ENCODE peak calls at places on chromosomes 4 and X, in nine cellular contexts. One of them, this sample, is unnamed.

GRCh38 chr4:185933078-185933581 is 121.1 kb upstream of the SORBS2 start:
- DNase-seq in PC-3: peak; percentile 28
- DNase-seq in CD8-positive, alpha-beta T cell: no peak
- DNase-seq in prostate gland: no peak
- DNase-seq in neural progenitor cell: no peak
- DNase-seq in psoas muscle: no peak
- DNase-seq in upper lobe of left lung: no peak
- DNase-seq in NT2/D1: no peak
- DNase-seq in upper lobe of right lung: no peak
- DNase-seq in this sample: no peak

GRCh38 chr4:105145059-105145912 is 1.4 kb upstream of the TET2 start:
- DNase-seq in PC-3: no peak
- DNase-seq in CD8-positive, alpha-beta T cell: no peak
- DNase-seq in prostate gland: no peak
- DNase-seq in neural progenitor cell: no peak
- DNase-seq in psoas muscle: no peak
- DNase-seq in upper lobe of left lung: no peak
- DNase-seq in NT2/D1: no peak
- DNase-seq in upper lobe of right lung: no peak
- DNase-seq in this sample: no peak

GRCh38 chrX:151871244-151871643 is 41.4 kb upstream of the MAGEA4 start:
- DNase-seq in PC-3: peak; percentile 55
- DNase-seq in CD8-positive, alpha-beta T cell: no peak
- DNase-seq in prostate gland: no peak
- DNase-seq in neural progenitor cell: no peak
- DNase-seq in psoas muscle: no peak
- DNase-seq in upper lobe of left lung: no peak
- DNase-seq in NT2/D1: no peak
- DNase-seq in upper lobe of right lung: no peak
- DNase-seq in this sample: no peak

GRCh38 chrX:75181721-75182120 is 25.6 kb upstream of the ABCB7 start:
- DNase-seq in PC-3: no peak
- DNase-seq in CD8-positive, alpha-beta T cell: no peak
- DNase-seq in prostate gland: no peak
- DNase-seq in neural progenitor cell: no peak
- DNase-seq in psoas muscle: no peak
- DNase-seq in upper lobe of left lung: no peak
- DNase-seq in NT2/D1: no peak
- DNase-seq in upper lobe of right lung: no peak
- DNase-seq in this sample: no peak

GRCh38 chr4:137390707-137391106 is 141.6 kb downstream of the PCDH18 start:
- DNase-seq in PC-3: no peak
- DNase-seq in CD8-positive, alpha-beta T cell: no peak
- DNase-seq in prostate gland: no peak
- DNase-seq in neural progenitor cell: no peak
- DNase-seq in psoas muscle: no peak
- DNase-seq in upper lobe of left lung: no peak
- DNase-seq in NT2/D1: no peak
- DNase-seq in upper lobe of right lung: no peak
- DNase-seq in this sample: no peak

GRCh38 chr4:122990891-122991290 is 68.5 kb upstream of the NUDT6 start:
- DNase-seq in PC-3: no peak
- DNase-seq in CD8-positive, alpha-beta T cell: no peak
- DNase-seq in prostate gland: no peak
- DNase-seq in neural progenitor cell: no peak
- DNase-seq in psoas muscle: no peak
- DNase-seq in upper lobe of left lung: no peak
- DNase-seq in NT2/D1: no peak
- DNase-seq in upper lobe of right lung: no peak
- DNase-seq in this sample: no peak

GRCh38 chrX:79154612-79155358 is 10.3 kb downstream of the GPR174 start:
- DNase-seq in PC-3: no peak
- DNase-seq in CD8-positive, alpha-beta T cell: no peak
- DNase-seq in prostate gland: no peak
- DNase-seq in neural progenitor cell: no peak
- DNase-seq in psoas muscle: no peak
- DNase-seq in upper lobe of left lung: no peak
- DNase-seq in NT2/D1: no peak
- DNase-seq in upper lobe of right lung: no peak
- DNase-seq in this sample: no peak

GRCh38 chr4:159677521-159677920 is 574.6 kb downstream of the RAPGEF2 start:
- DNase-seq in PC-3: no peak
- DNase-seq in CD8-positive, alpha-beta T cell: no peak
- DNase-seq in prostate gland: no peak
- DNase-seq in neural progenitor cell: no peak
- DNase-seq in psoas muscle: no peak
- DNase-seq in upper lobe of left lung: no peak
- DNase-seq in NT2/D1: no peak
- DNase-seq in upper lobe of right lung: no peak
- DNase-seq in this sample: no peak

GRCh38 chr4:3036131-3036952 is 38.0 kb downstream of the HTT-AS start:
- DNase-seq in PC-3: no peak
- DNase-seq in CD8-positive, alpha-beta T cell: no peak
- DNase-seq in prostate gland: no peak
- DNase-seq in neural progenitor cell: no peak
- DNase-seq in psoas muscle: no peak
- DNase-seq in upper lobe of left lung: no peak
- DNase-seq in NT2/D1: no peak
- DNase-seq in upper lobe of right lung: no peak
- DNase-seq in this sample: no peak

GRCh38 chr4:108166038-108166437 is 2.7 kb downstream of the LEF1 start:
- DNase-seq in PC-3: no peak
- DNase-seq in CD8-positive, alpha-beta T cell: peak; percentile 30
- DNase-seq in prostate gland: no peak
- DNase-seq in neural progenitor cell: peak; percentile 32
- DNase-seq in psoas muscle: no peak
- DNase-seq in upper lobe of left lung: no peak
- DNase-seq in NT2/D1: no peak
- DNase-seq in upper lobe of right lung: no peak
- DNase-seq in this sample: no peak

GRCh38 chrX:7574325-7574724 is 268.6 kb upstream of the VCX start:
- DNase-seq in PC-3: peak; percentile 38
- DNase-seq in CD8-positive, alpha-beta T cell: no peak
- DNase-seq in prostate gland: no peak
- DNase-seq in neural progenitor cell: peak; percentile 57
- DNase-seq in psoas muscle: no peak
- DNase-seq in upper lobe of left lung: no peak
- DNase-seq in NT2/D1: peak; percentile 11
- DNase-seq in upper lobe of right lung: no peak
- DNase-seq in this sample: no peak

GRCh38 chr4:107069049-107069448 is 32.9 kb upstream of the DKK2 start:
- DNase-seq in PC-3: peak; percentile 7
- DNase-seq in CD8-positive, alpha-beta T cell: no peak
- DNase-seq in prostate gland: no peak
- DNase-seq in neural progenitor cell: no peak
- DNase-seq in psoas muscle: no peak
- DNase-seq in upper lobe of left lung: no peak
- DNase-seq in NT2/D1: no peak
- DNase-seq in upper lobe of right lung: no peak
- DNase-seq in this sample: no peak

GRCh38 chr4:118918388-118918787 is 29.7 kb downstream of the SYNPO2 start:
- DNase-seq in PC-3: peak; percentile 77
- DNase-seq in CD8-positive, alpha-beta T cell: no peak
- DNase-seq in prostate gland: no peak
- DNase-seq in neural progenitor cell: no peak
- DNase-seq in psoas muscle: no peak
- DNase-seq in upper lobe of left lung: no peak
- DNase-seq in NT2/D1: no peak
- DNase-seq in upper lobe of right lung: no peak
- DNase-seq in this sample: no peak

GRCh38 chr4:89752932-89753598 is 83.9 kb downstream of the SNCA start:
- DNase-seq in PC-3: no peak
- DNase-seq in CD8-positive, alpha-beta T cell: no peak
- DNase-seq in prostate gland: no peak
- DNase-seq in neural progenitor cell: no peak
- DNase-seq in psoas muscle: no peak
- DNase-seq in upper lobe of left lung: no peak
- DNase-seq in NT2/D1: no peak
- DNase-seq in upper lobe of right lung: no peak
- DNase-seq in this sample: no peak

GRCh38 chr4:138816883-138817282 is 198.7 kb upstream of the NOCT start:
- DNase-seq in PC-3: no peak
- DNase-seq in CD8-positive, alpha-beta T cell: no peak
- DNase-seq in prostate gland: no peak
- DNase-seq in neural progenitor cell: no peak
- DNase-seq in psoas muscle: no peak
- DNase-seq in upper lobe of left lung: no peak
- DNase-seq in NT2/D1: no peak
- DNase-seq in upper lobe of right lung: no peak
- DNase-seq in this sample: no peak

GRCh38 chr4:152679414-152680281 is at the start of gene TMEM154:
- DNase-seq in PC-3: peak; percentile 67
- DNase-seq in CD8-positive, alpha-beta T cell: peak; percentile 63
- DNase-seq in prostate gland: peak; percentile 59
- DNase-seq in neural progenitor cell: peak; percentile 80
- DNase-seq in psoas muscle: peak; percentile 39
- DNase-seq in upper lobe of left lung: peak; percentile 81
- DNase-seq in NT2/D1: peak; percentile 43
- DNase-seq in upper lobe of right lung: peak; percentile 81
- DNase-seq in this sample: peak; percentile 73

GRCh38 chr4:152676052-152676854 is 3.5 kb downstream of the TMEM154 start:
- DNase-seq in PC-3: no peak
- DNase-seq in CD8-positive, alpha-beta T cell: no peak
- DNase-seq in prostate gland: no peak
- DNase-seq in neural progenitor cell: no peak
- DNase-seq in psoas muscle: no peak
- DNase-seq in upper lobe of left lung: no peak
- DNase-seq in NT2/D1: no peak
- DNase-seq in upper lobe of right lung: no peak
- DNase-seq in this sample: no peak

GRCh38 chr4:152680988-152681731 is 1.4 kb upstream of the TMEM154 start:
- DNase-seq in PC-3: peak; percentile 72
- DNase-seq in CD8-positive, alpha-beta T cell: no peak
- DNase-seq in prostate gland: no peak
- DNase-seq in neural progenitor cell: no peak
- DNase-seq in psoas muscle: no peak
- DNase-seq in upper lobe of left lung: no peak
- DNase-seq in NT2/D1: no peak
- DNase-seq in upper lobe of right lung: no peak
- DNase-seq in this sample: no peak

GRCh38 chr4:152682143-152682542 is 2.3 kb upstream of the TMEM154 start:
- DNase-seq in PC-3: no peak
- DNase-seq in CD8-positive, alpha-beta T cell: no peak
- DNase-seq in prostate gland: no peak
- DNase-seq in neural progenitor cell: no peak
- DNase-seq in psoas muscle: no peak
- DNase-seq in upper lobe of left lung: no peak
- DNase-seq in NT2/D1: no peak
- DNase-seq in upper lobe of right lung: no peak
- DNase-seq in this sample: no peak

GRCh38 chr4:152678841-152679240 is 956 bp downstream of the TMEM154 start:
- DNase-seq in PC-3: no peak
- DNase-seq in CD8-positive, alpha-beta T cell: no peak
- DNase-seq in prostate gland: no peak
- DNase-seq in neural progenitor cell: peak; percentile 18
- DNase-seq in psoas muscle: no peak
- DNase-seq in upper lobe of left lung: no peak
- DNase-seq in NT2/D1: no peak
- DNase-seq in upper lobe of right lung: no peak
- DNase-seq in this sample: no peak
- H3K4me1 ChIP-seq in PC-3: peaks cover 36% of the 10 kb centered on the region
- H3K4me1 ChIP-seq in CD8-positive, alpha-beta T cell: peaks cover 12% of the 10 kb centered on the region
- H3K4me1 ChIP-seq in prostate gland: no peaks in the 10 kb centered on the region
- H3K4me1 ChIP-seq in neural progenitor cell: peaks cover 24% of the 10 kb centered on the region
- H3K4me1 ChIP-seq in psoas muscle: no peaks in the 10 kb centered on the region
- H3K4me1 ChIP-seq in upper lobe of left lung: no peaks in the 10 kb centered on the region
- H3K4me1 ChIP-seq in NT2/D1: peaks cover 3% of the 10 kb centered on the region
- H3K4me1 ChIP-seq in upper lobe of right lung: no peaks in the 10 kb centered on the region
- H3K4me1 ChIP-seq in this sample: no peaks in the 10 kb centered on the region

GRCh38 chrX:10450959-10451355 is 169.4 kb downstream of the MID1 start:
- DNase-seq in PC-3: no peak
- DNase-seq in CD8-positive, alpha-beta T cell: no peak
- DNase-seq in prostate gland: no peak
- DNase-seq in neural progenitor cell: no peak
- DNase-seq in psoas muscle: no peak
- DNase-seq in upper lobe of left lung: no peak
- DNase-seq in NT2/D1: no peak
- DNase-seq in upper lobe of right lung: no peak
- DNase-seq in this sample: no peak
- H3K27me3 ChIP-seq in PC-3: no peaks in the 10 kb centered on the region
- H3K27me3 ChIP-seq in CD8-positive, alpha-beta T cell: no peaks in the 10 kb centered on the region
- H3K27me3 ChIP-seq in prostate gland: no peaks in the 10 kb centered on the region
- H3K27me3 ChIP-seq in neural progenitor cell: no peaks in the 10 kb centered on the region
- H3K27me3 ChIP-seq in psoas muscle: no peaks in the 10 kb centered on the region
- H3K27me3 ChIP-seq in upper lobe of left lung: no peaks in the 10 kb centered on the region
- H3K27me3 ChIP-seq in NT2/D1: no peaks in the 10 kb centered on the region
- H3K27me3 ChIP-seq in upper lobe of right lung: no peaks in the 10 kb centered on the region
- H3K27me3 ChIP-seq in this sample: no peaks in the 10 kb centered on the region

GRCh38 chr4:111208970-111209369 is 586.1 kb upstream of the PITX2 start:
- DNase-seq in PC-3: no peak
- DNase-seq in CD8-positive, alpha-beta T cell: no peak
- DNase-seq in prostate gland: no peak
- DNase-seq in neural progenitor cell: peak; percentile 41
- DNase-seq in psoas muscle: no peak
- DNase-seq in upper lobe of left lung: no peak
- DNase-seq in NT2/D1: peak; percentile 2
- DNase-seq in upper lobe of right lung: no peak
- DNase-seq in this sample: no peak
- H3K4me1 ChIP-seq in PC-3: no peaks in the 10 kb centered on the region
- H3K4me1 ChIP-seq in CD8-positive, alpha-beta T cell: no peaks in the 10 kb centered on the region
- H3K4me1 ChIP-seq in prostate gland: no peaks in the 10 kb centered on the region
- H3K4me1 ChIP-seq in neural progenitor cell: peaks cover 7% of the 10 kb centered on the region
- H3K4me1 ChIP-seq in psoas muscle: peaks cover 4% of the 10 kb centered on the region
- H3K4me1 ChIP-seq in upper lobe of left lung: no peaks in the 10 kb centered on the region
- H3K4me1 ChIP-seq in NT2/D1: no peaks in the 10 kb centered on the region
- H3K4me1 ChIP-seq in upper lobe of right lung: no peaks in the 10 kb centered on the region
- H3K4me1 ChIP-seq in this sample: no peaks in the 10 kb centered on the region

GRCh38 chr4:125116431-125116830 is 198.3 kb upstream of the FAT4 start:
- DNase-seq in PC-3: no peak
- DNase-seq in CD8-positive, alpha-beta T cell: no peak
- DNase-seq in prostate gland: no peak
- DNase-seq in neural progenitor cell: no peak
- DNase-seq in psoas muscle: no peak
- DNase-seq in upper lobe of left lung: no peak
- DNase-seq in NT2/D1: no peak
- DNase-seq in upper lobe of right lung: no peak
- DNase-seq in this sample: no peak

GRCh38 chr4:125112536-125112935 is 202.2 kb upstream of the FAT4 start:
- DNase-seq in PC-3: no peak
- DNase-seq in CD8-positive, alpha-beta T cell: no peak
- DNase-seq in prostate gland: no peak
- DNase-seq in neural progenitor cell: no peak
- DNase-seq in psoas muscle: no peak
- DNase-seq in upper lobe of left lung: no peak
- DNase-seq in NT2/D1: no peak
- DNase-seq in upper lobe of right lung: no peak
- DNase-seq in this sample: no peak

GRCh38 chr4:125115941-125116340 is 198.8 kb upstream of the FAT4 start:
- DNase-seq in PC-3: peak; percentile 84
- DNase-seq in CD8-positive, alpha-beta T cell: no peak
- DNase-seq in prostate gland: no peak
- DNase-seq in neural progenitor cell: no peak
- DNase-seq in psoas muscle: no peak
- DNase-seq in upper lobe of left lung: no peak
- DNase-seq in NT2/D1: no peak
- DNase-seq in upper lobe of right lung: no peak
- DNase-seq in this sample: no peak

GRCh38 chr4:125111352-125111751 is 203.4 kb upstream of the FAT4 start:
- DNase-seq in PC-3: no peak
- DNase-seq in CD8-positive, alpha-beta T cell: no peak
- DNase-seq in prostate gland: no peak
- DNase-seq in neural progenitor cell: no peak
- DNase-seq in psoas muscle: no peak
- DNase-seq in upper lobe of left lung: no peak
- DNase-seq in NT2/D1: no peak
- DNase-seq in upper lobe of right lung: no peak
- DNase-seq in this sample: no peak

GRCh38 chr4:125115476-125115875 is 199.3 kb upstream of the FAT4 start:
- DNase-seq in PC-3: no peak
- DNase-seq in CD8-positive, alpha-beta T cell: no peak
- DNase-seq in prostate gland: no peak
- DNase-seq in neural progenitor cell: no peak
- DNase-seq in psoas muscle: no peak
- DNase-seq in upper lobe of left lung: no peak
- DNase-seq in NT2/D1: no peak
- DNase-seq in upper lobe of right lung: no peak
- DNase-seq in this sample: no peak
- H3K27me3 ChIP-seq in PC-3: no peaks in the 10 kb centered on the region
- H3K27me3 ChIP-seq in CD8-positive, alpha-beta T cell: no peaks in the 10 kb centered on the region
- H3K27me3 ChIP-seq in prostate gland: no peaks in the 10 kb centered on the region
- H3K27me3 ChIP-seq in neural progenitor cell: no peaks in the 10 kb centered on the region
- H3K27me3 ChIP-seq in psoas muscle: no peaks in the 10 kb centered on the region
- H3K27me3 ChIP-seq in upper lobe of left lung: no peaks in the 10 kb centered on the region
- H3K27me3 ChIP-seq in NT2/D1: no peaks in the 10 kb centered on the region
- H3K27me3 ChIP-seq in upper lobe of right lung: no peaks in the 10 kb centered on the region
- H3K27me3 ChIP-seq in this sample: no peaks in the 10 kb centered on the region

This sample was measured in aorta.